ENCODE peak calls at places on chromosome 22, in six cellular contexts. F, D, U, Q, S and A are unnamed samples.

GRCh38 chr22:30044369-30044768 is 35.9 kb upstream of the HORMAD2 start:
- DNase-seq in F (no peak), D (no peak), U (peak), Q (no peak), S (no peak), A (peak)

GRCh38 chr22:17486313-17486712 is 77.0 kb upstream of the SLC25A18 start:
- DNase-seq in F (no peak), D (no peak), U (no peak), Q (no peak), S (no peak), A (no peak)

GRCh38 chr22:33909906-33910305 is 10.4 kb downstream of the LARGE1 start:
- DNase-seq in F (no peak), D (no peak), U (no peak), Q (no peak), S (no peak), A (no peak)

GRCh38 chr22:17132112-17132511 is 11.0 kb upstream of the TMEM121B start:
- DNase-seq in F (no peak), D (no peak), U (no peak), Q (no peak), S (no peak), A (no peak)

GRCh38 chr22:27501191-27501936 is 300.2 kb downstream of the MN1 start:
- DNase-seq in F (no peak), D (no peak), U (no peak), Q (no peak), S (no peak), A (no peak)

GRCh38 chr22:22888509-22889353 is 1.1 kb downstream of the IGLL5 start:
- DNase-seq in F (no peak), D (no peak), U (no peak), Q (no peak), S (no peak), A (no peak)

GRCh38 chr22:24105661-24106060 is 75.6 kb upstream of the SUSD2 start:
- DNase-seq in F (no peak), D (no peak), U (no peak), Q (no peak), S (no peak), A (no peak)

GRCh38 chr22:38187413-38188212 is 6.0 kb upstream of the PLA2G6 start:
- DNase-seq in F (no peak), D (no peak), U (peak), Q (no peak), S (no peak), A (peak)

GRCh38 chr22:41596776-41597634 is 7.4 kb upstream of the PMM1 start:
- DNase-seq in F (peak), D (peak), U (peak), Q (peak), S (peak), A (peak)

GRCh38 chr22:36722055-36722454 is 18.5 kb upstream of the CACNG2 start:
- DNase-seq in F (no peak), D (no peak), U (no peak), Q (no peak), S (no peak), A (no peak)

GRCh38 chr22:46769191-46769675 is 6.8 kb downstream of the TBC1D22A start:
- DNase-seq in F (no peak), D (no peak), U (no peak), Q (no peak), S (no peak), A (no peak)

GRCh38 chr22:36330655-36331305 is 57.0 kb downstream of the MYH9 start:
- DNase-seq in F (peak), D (no peak), U (peak), Q (no peak), S (no peak), A (peak)

GRCh38 chr22:22030493-22031182 is 48.1 kb upstream of the TOP3B start:
- DNase-seq in F (peak), D (no peak), U (peak), Q (peak), S (no peak), A (peak)

GRCh38 chr22:27809226-27809625 is 7.7 kb upstream of the MN1 start:
- DNase-seq in F (peak), D (no peak), U (no peak), Q (peak), S (no peak), A (no peak)

GRCh38 chr22:41681616-41682015 is 7.1 kb downstream of the SNU13 start:
- DNase-seq in F (no peak), D (no peak), U (no peak), Q (no peak), S (no peak), A (no peak)

GRCh38 chr22:23894710-23895598 is 771 bp downstream of the MIF start:
- DNase-seq in F (peak), D (peak), U (peak), Q (peak), S (no peak), A (peak)

GRCh38 chr22:43288807-43289417 is 54.3 kb downstream of the SCUBE1 start:
- DNase-seq in F (peak), D (no peak), U (no peak), Q (no peak), S (no peak), A (no peak)

GRCh38 chr22:22721681-22722309 is 77.4 kb downstream of the GGTLC2 start:
- DNase-seq in F (no peak), D (no peak), U (peak), Q (no peak), S (no peak), A (peak)

GRCh38 chr22:26667140-26667539 is 9.8 kb downstream of the MIAT start:
- DNase-seq in F (no peak), D (no peak), U (no peak), Q (no peak), S (no peak), A (no peak)

GRCh38 chr22:22478450-22478849 is 30.1 kb downstream of the ZNF280B start:
- DNase-seq in F (no peak), D (no peak), U (no peak), Q (no peak), S (no peak), A (no peak)

GRCh38 chr22:33831651-33832050 is 88.6 kb downstream of the LARGE1 start:
- DNase-seq in F (no peak), D (no peak), U (no peak), Q (no peak), S (no peak), A (no peak)

GRCh38 chr22:23064381-23065068 is 5.8 kb upstream of the GNAZ start:
- DNase-seq in F (no peak), D (no peak), U (no peak), Q (peak), S (no peak), A (no peak)

GRCh38 chr22:41245917-41246499 is 5.3 kb upstream of the CHADL start:
- DNase-seq in F (peak), D (no peak), U (no peak), Q (peak), S (no peak), A (no peak)

GRCh38 chr22:22764085-22764484 is 119.7 kb downstream of the GGTLC2 start:
- DNase-seq in F (no peak), D (no peak), U (no peak), Q (no peak), S (no peak), A (no peak)

GRCh38 chr22:42272431-42273004 is 2.1 kb upstream of the TCF20 start:
- DNase-seq in F (no peak), D (no peak), U (no peak), Q (no peak), S (no peak), A (no peak)

GRCh38 chr22:32920032-32920628 is 118.6 kb downstream of the TIMP3 start:
- DNase-seq in F (no peak), D (no peak), U (peak), Q (no peak), S (no peak), A (peak)

GRCh38 chr22:46297151-46297819 is 615 bp downstream of the GTSE1 start:
- DNase-seq in F (peak), D (no peak), U (peak), Q (no peak), S (no peak), A (peak)

DNA sequence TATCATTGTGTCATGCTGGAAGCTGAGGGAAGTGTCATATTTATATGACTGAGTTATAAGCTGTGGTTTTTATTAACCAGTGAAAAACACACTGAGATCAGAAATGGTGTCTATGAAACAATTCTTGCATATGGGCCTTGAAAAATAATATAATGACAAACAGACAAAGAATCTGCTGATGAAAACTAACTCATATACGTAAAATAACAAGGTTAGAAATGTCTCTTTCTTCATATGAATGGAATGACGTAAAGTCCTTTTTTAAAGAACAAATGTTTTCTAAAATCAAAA is 48.8 kb upstream of the PHF21B start:
- DNase-seq in F (no peak), D (no peak), U (no peak), Q (no peak), S (no peak), A (no peak)
- H2BK15ac ChIP-seq in F (no peak), D (no peak), U (no peak), Q (no peak), S (no peak), A (no peak)

DNA sequence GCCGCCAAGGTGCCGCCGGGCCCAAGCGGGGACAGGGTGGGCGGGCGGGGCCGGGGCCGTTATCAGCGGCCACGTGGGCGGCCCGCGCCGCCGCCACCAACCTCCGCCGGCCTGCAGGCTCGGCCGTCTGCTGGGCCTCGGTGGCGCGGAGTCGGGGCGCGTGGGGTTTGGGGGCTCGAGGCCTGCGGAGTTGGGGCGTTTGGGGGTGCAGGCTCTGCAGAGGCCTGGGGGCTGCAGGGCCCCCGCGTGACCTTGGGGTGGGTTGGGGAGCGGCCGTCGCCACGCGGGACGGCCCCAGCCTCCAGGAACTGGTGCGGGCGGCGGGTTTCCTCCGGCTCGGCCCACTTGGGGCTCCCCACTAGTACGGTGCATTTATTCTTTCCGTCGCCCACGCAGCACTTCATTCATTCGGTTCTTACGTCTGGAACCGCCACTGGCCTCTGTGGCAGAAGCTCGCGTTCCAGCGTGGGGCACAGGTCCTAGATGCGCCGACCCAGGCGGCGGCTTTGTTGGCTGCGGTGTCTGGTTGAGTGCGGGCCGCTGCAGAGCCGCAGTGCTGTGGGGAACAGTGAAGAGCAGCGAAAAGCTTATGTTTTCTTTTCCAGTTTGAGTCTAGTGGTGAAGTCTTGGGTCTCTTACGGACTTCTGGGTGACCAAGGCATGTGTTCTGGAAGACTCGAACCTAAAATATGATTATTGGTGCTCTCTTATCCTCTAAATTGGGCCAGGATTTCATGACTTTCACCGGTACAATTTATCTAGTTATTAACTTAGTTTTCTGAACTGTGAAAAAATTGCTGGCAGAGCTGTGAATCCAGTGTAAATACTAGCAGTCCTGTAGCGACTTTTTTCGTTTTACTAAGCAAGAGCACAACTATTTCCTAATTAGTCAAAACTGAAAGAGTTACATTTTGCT is 888 bp upstream of the TRMT2A start:
- DNase-seq in F (peak), D (no peak), U (peak), Q (no peak), S (no peak), A (peak)
- H2BK120ac ChIP-seq in F (peak), D (no peak), U (peak), Q (peak), S (peak), A (no peak)

GRCh38 chr22:20567371-20567847 is 60.0 kb downstream of the MED15 start:
- DNase-seq in F (no peak), D (no peak), U (peak), Q (no peak), S (no peak), A (peak)

GRCh38 chr22:20566420-20567260 is 59.2 kb downstream of the MED15 start:
- DNase-seq in F (no peak), D (no peak), U (no peak), Q (no peak), S (no peak), A (peak)

GRCh38 chr22:20569059-20570058 is 61.9 kb downstream of the MED15 start:
- DNase-seq in F (no peak), D (no peak), U (peak), Q (no peak), S (no peak), A (peak)

GRCh38 chr22:20568502-20569058 is 61.2 kb downstream of the MED15 start:
- DNase-seq in F (no peak), D (no peak), U (no peak), Q (no peak), S (no peak), A (no peak)

GRCh38 chr22:20567993-20568417 is 60.6 kb downstream of the MED15 start:
- DNase-seq in F (peak), D (no peak), U (peak), Q (no peak), S (no peak), A (peak)
- H2BK15ac ChIP-seq in F (no peak), D (no peak), U (no peak), Q (no peak), S (no peak), A (peak)

GRCh38 chr22:39244073-39244495 is 698 bp downstream of the PDGFB start:
- DNase-seq in F (no peak), D (no peak), U (peak), Q (no peak), S (no peak), A (no peak)

GRCh38 chr22:39246217-39246616 is 1.4 kb upstream of the PDGFB start:
- DNase-seq in F (no peak), D (no peak), U (no peak), Q (no peak), S (no peak), A (no peak)

GRCh38 chr22:39245130-39246039 is 603 bp upstream of the PDGFB start:
- DNase-seq in F (no peak), D (no peak), U (no peak), Q (no peak), S (no peak), A (no peak)

GRCh38 chr22:39243443-39244072 is 1.2 kb downstream of the PDGFB start:
- DNase-seq in F (peak), D (no peak), U (peak), Q (no peak), S (no peak), A (no peak)

GRCh38 chr22:39244496-39245129 is at the start of gene PDGFB:
- DNase-seq in F (peak), D (no peak), U (peak), Q (no peak), S (no peak), A (no peak)
- H2BK120ac ChIP-seq in F (no peak), D (no peak), U (no peak), Q (no peak), S (no peak), A (no peak)

DNA sequence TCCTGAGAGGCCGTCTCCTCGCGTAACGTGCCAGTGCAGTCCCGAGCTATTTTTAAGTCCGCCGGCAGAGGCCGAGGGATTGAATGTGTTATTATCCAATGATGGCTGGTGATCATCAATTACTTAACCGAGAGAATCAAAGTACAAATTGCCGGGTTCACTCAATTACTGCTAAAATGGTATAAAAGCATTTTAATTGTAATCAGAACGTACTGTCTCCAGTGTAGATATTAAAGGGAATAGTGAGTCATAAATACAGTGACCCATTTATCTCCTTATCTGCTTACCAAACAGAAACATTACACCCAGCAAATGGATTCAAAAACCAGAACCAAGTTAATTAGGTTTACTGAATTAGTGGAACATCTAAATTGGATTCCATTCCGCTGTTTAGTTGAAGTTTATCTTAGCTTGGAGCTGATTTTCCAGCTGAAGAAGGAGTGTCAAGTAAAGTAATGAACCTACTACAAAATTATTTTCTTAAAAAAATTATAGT is 334.9 kb downstream of the BRD1 start:
- DNase-seq in F (no peak), D (no peak), U (no peak), Q (no peak), S (no peak), A (no peak)
- H2BK15ac ChIP-seq in F (no peak), D (no peak), U (no peak), Q (no peak), S (no peak), A (no peak)